ENCODE peak calls at places on chromosomes 3 and 15, in six cellular contexts. U, M, N, H, D and K are unnamed samples.

GRCh38 chr3:69847303-69847702 is 108.0 kb downstream of the MITF start:
- DNase-seq in M (no peak), N (no peak), D (no peak), H (no peak), U (no peak), K (no peak)

GRCh38 chr3:124793054-124793740 is 62.9 kb downstream of the UMPS start:
- DNase-seq in M (no peak), D (no peak), U (no peak), N (no peak), H (no peak), K (no peak)

GRCh38 chr3:134955874-134956273 is 160.8 kb downstream of the EPHB1 start:
- DNase-seq in M (no peak), N (no peak), U (no peak), D (no peak), H (no peak), K (no peak)

GRCh38 chr3:87272718-87273337 is 3.6 kb downstream of the POU1F1 start:
- DNase-seq in N (no peak), U (no peak), M (no peak), H (no peak), D (no peak), K (no peak)

GRCh38 chr3:141476033-141476432 is 10.8 kb upstream of the RASA2 start:
- DNase-seq in N (no peak), M (peak; percentile 83), U (no peak), D (no peak), H (no peak), K (no peak)

GRCh38 chr3:13013151-13013561 is 60.1 kb downstream of the IQSEC1 start:
- DNase-seq in N (no peak), U (no peak), H (no peak), M (no peak), D (no peak), K (no peak)

GRCh38 chr15:88467935-88468528 is 524 bp downstream of the MRPS11 start:
- DNase-seq in N (no peak), D (no peak), U (no peak), M (peak; percentile 9), H (no peak), K (no peak)

GRCh38 chr3:63351159-63352007 is 73.3 kb downstream of the SYNPR start:
- DNase-seq in H (no peak), D (no peak), M (peak; percentile 10), N (no peak), U (no peak), K (no peak)

GRCh38 chr3:105629725-105630124 is 239.1 kb downstream of the CBLB start:
- DNase-seq in M (no peak), D (no peak), N (no peak), U (no peak), H (no peak), K (no peak)

GRCh38 chr15:70857547-70858265 is 3.7 kb upstream of the LARP6 start:
- DNase-seq in U (no peak), M (no peak), N (no peak), D (no peak), H (no peak), K (no peak)

GRCh38 chr15:75597667-75598341 is 18.7 kb upstream of the PTPN9 start:
- DNase-seq in N (peak; percentile 27), H (peak; percentile 51), M (no peak), U (no peak), D (no peak), K (no peak)

GRCh38 chr15:25787855-25788521 is 75.1 kb downstream of the ATP10A start:
- DNase-seq in N (no peak), D (no peak), U (peak; percentile 46), M (no peak), H (no peak), K (no peak)

GRCh38 chr15:93428807-93429351 is 339.9 kb upstream of the RGMA start:
- DNase-seq in N (no peak), U (no peak), M (no peak), D (no peak), H (no peak), K (no peak)

GRCh38 chr3:160009525-160009924 is 20.9 kb downstream of the IL12A start:
- DNase-seq in N (no peak), D (no peak), U (no peak), M (no peak), H (no peak), K (no peak)

GRCh38 chr15:67943961-67944674 is 104.3 kb upstream of the RNU6-1 start:
- DNase-seq in H (no peak), N (peak; percentile 29), U (peak; percentile 87), D (peak; percentile 10), M (no peak), K (peak; percentile 15)

GRCh38 chr15:68028137-68028771 is 25.9 kb upstream of the PIAS1 start:
- DNase-seq in M (no peak), U (no peak), N (no peak), H (no peak), D (no peak), K (no peak)

GRCh38 chr3:57127849-57128566 is 37.1 kb downstream of the IL17RD start:
- DNase-seq in U (peak; percentile 28), D (no peak), H (no peak), M (no peak), N (no peak), K (no peak)

GRCh38 chr3:178083906-178084823 is 452.1 kb upstream of the KCNMB2 start:
- DNase-seq in N (no peak), M (no peak), H (no peak), D (no peak), U (no peak), K (no peak)

DNA sequence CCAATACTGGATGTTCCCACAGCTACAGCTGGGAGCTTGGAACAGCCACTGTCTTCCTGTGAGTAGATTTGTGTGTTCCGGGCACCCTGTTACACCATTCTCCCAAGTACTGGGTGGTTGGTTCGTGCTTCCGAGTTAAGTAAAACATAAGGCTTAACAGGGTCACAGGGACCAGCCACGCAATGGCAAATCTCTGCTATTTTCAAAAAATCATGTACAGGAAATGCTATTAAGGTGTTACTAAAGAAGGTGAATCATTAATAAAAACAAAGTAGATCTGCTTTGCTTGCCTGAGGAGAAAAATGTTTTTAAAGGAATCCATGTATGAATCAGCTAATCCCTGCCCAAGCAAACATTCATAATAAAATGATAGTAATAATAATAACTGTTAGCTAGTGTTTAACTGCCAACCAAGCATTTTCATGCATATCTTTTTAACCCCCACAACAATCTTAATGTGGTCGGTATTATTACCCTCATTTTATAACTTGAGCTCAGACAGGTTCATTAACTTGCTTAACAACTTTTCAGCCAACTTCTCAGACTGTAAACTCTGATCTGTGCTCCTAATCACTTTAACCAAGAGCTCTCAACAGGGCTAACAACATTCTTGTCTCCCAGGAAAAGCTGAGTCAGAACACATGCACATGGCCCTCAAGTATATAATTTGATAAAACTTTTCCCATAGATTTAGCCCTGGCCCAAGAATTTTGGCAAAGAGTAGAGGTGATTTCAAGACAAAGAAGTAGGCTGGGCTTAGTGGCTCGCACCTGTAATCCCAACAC is 2.7 kb upstream of the C2CD4A start:
- DNase-seq in N (no peak), D (no peak), H (no peak), M (no peak), U (no peak), K (no peak)
- H3K27me3 ChIP-seq in N (no peaks in the 10 kb centered on the region), D (no peaks in the 10 kb centered on the region), H (peaks cover 4% of the 10 kb centered on the region), M (peaks cover 19% of the 10 kb centered on the region), U (no peaks in the 10 kb centered on the region), K (no peaks in the 10 kb centered on the region)

DNA sequence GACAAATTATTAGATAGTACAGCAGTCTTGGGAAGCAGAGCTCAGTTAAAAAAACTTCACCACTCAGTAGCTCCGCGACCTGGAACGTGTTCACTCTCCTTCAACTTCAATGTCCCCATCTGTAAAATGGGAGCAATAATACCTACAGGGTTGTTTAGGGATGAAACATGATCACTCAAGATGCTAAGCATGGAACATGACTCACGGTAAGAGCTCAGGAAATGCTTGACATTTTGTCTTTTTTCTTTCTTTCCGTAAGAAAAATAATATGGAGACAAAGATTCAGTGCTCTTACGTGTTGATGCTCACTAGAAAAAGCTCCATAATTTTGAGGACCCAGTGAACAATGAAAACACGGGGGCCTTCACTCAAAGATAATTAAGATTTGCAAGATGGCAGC is 606.7 kb upstream of the MDFIC2 start:
- DNase-seq in M (no peak), D (no peak), N (no peak), H (no peak), U (no peak), K (no peak)
- H3K27ac ChIP-seq in M (no peak overlapping the region), D (peak overlapping the region; percentile 71), N (no peak overlapping the region), H (no peak overlapping the region), U (no peak overlapping the region), K (no peak overlapping the region)

DNA sequence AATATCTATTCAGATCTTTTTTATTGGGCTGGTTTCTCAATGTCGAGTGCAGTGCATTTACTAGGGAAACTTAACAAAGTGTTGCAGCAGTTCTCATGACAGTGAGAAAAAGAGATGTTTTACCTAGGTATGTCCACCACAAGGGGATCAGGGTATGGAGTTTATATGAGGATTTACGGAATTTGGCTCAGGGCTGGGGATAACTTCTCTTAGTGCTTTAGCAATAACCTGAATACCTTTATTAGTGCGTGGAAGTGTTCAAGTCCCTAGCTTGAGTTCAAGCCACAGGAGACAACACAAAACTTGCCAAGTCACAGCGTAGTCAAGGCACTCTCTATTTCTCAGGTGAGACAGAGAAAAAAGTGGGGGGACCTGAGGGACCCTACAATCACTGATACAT is 3.9 kb upstream of the CCR3 start:
- DNase-seq in N (no peak), H (no peak), M (no peak), D (no peak), U (no peak), K (no peak)
- H3K27me3 ChIP-seq in N (no peaks in the 10 kb centered on the region), H (no peaks in the 10 kb centered on the region), M (no peaks in the 10 kb centered on the region), D (no peaks in the 10 kb centered on the region), U (no peaks in the 10 kb centered on the region), K (no peaks in the 10 kb centered on the region)

GRCh38 chr3:72018339-72018984 is 233.5 kb upstream of the PROK2 start:
- DNase-seq in M (no peak), U (no peak), H (no peak), D (no peak), N (no peak), K (no peak)
- H3K27ac ChIP-seq in M (no peak overlapping the region), U (no peak overlapping the region), H (no peak overlapping the region), D (no peak overlapping the region), N (no peak overlapping the region), K (no peak overlapping the region)

GRCh38 chr3:187288176-187288893 is 3.2 kb downstream of the MASP1 start:
- DNase-seq in D (no peak), U (peak; percentile 49), M (no peak), N (no peak), H (no peak), K (no peak)
- H3K27me3 ChIP-seq in D (no peaks in the 10 kb centered on the region), U (no peaks in the 10 kb centered on the region), M (peaks cover 7% of the 10 kb centered on the region), N (no peaks in the 10 kb centered on the region), H (no peaks in the 10 kb centered on the region), K (no peaks in the 10 kb centered on the region)